ENCODE peak calls at places on chromosome 10, in five cellular contexts. C, L, I, W and K are unnamed samples.

GRCh38 chr10:4481192-4481591 is 344.8 kb upstream of the AKR1E2 start:
- DNase-seq in L (no peak), W (no peak), C (no peak), I (no peak), K (no peak)

GRCh38 chr10:131491195-131491594 is 179.7 kb upstream of the TCERG1L start:
- DNase-seq in I (no peak), C (no peak), W (no peak), L (no peak), K (no peak)

GRCh38 chr10:123926401-123927264 is 35.0 kb upstream of the CPXM2 start:
- DNase-seq in W (peak), C (no peak), L (peak), I (peak), K (peak)

GRCh38 chr10:110408203-110408871 is 89.4 kb upstream of the DUSP5 start:
- DNase-seq in W (no peak), C (no peak), L (peak), I (peak), K (no peak)

GRCh38 chr10:33085313-33085833 is 127.3 kb upstream of the ITGB1 start:
- DNase-seq in L (no peak), I (no peak), C (no peak), W (no peak), K (no peak)

GRCh38 chr10:103543617-103544525 is 50.4 kb downstream of the NEURL1 start:
- DNase-seq in C (no peak), W (no peak), I (no peak), L (no peak), K (no peak)

GRCh38 chr10:49398000-49398861 is 2.3 kb upstream of the DRGX start:
- DNase-seq in W (no peak), L (peak), I (peak), C (peak), K (no peak)

GRCh38 chr10:21661087-21661486 is 127.1 kb downstream of the MLLT10 start:
- DNase-seq in W (no peak), L (no peak), I (no peak), C (no peak), K (no peak)

GRCh38 chr10:51117053-51117660 is 42.9 kb downstream of the PRKG1 start:
- DNase-seq in W (no peak), I (peak), L (no peak), C (no peak), K (no peak)

GRCh38 chr10:43193496-43194080 is 55.3 kb downstream of the CSGALNACT2 start:
- DNase-seq in C (no peak), I (no peak), W (no peak), L (no peak), K (no peak)

GRCh38 chr10:79105164-79105739 is 36.5 kb downstream of the ZMIZ1 start:
- DNase-seq in I (no peak), C (peak), L (no peak), W (no peak), K (no peak)

GRCh38 chr10:77237120-77237519 is 400.5 kb downstream of the KCNMA1 start:
- DNase-seq in L (no peak), C (no peak), I (no peak), W (no peak), K (no peak)

GRCh38 chr10:77233466-77233865 is 404.1 kb downstream of the KCNMA1 start:
- DNase-seq in C (no peak), L (no peak), W (no peak), I (no peak), K (no peak)

GRCh38 chr10:77236700-77237099 is 400.9 kb downstream of the KCNMA1 start:
- DNase-seq in W (no peak), C (no peak), I (peak), L (peak), K (no peak)

GRCh38 chr10:77236029-77236428 is 401.6 kb downstream of the KCNMA1 start:
- DNase-seq in L (no peak), C (no peak), W (no peak), I (no peak), K (no peak)

DNA sequence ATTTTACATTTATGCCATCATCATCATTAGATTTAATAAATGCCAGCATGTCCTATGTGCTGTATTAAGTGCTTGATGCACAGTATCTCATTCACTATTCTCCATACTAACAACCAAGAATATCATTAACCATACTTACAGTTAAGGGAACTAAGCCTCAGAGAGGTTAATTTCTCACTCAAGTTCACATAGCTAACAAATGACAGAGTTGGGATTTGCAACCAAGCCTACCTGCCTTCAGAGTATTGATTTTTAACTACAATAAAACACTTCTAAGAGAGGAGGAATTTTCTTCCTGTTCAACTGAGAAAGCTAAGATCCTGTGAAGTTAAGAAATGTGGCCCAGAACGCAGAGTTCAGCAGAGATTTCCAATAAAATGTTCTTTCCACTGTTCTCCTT is 403.0 kb downstream of the KCNMA1 start:
- DNase-seq in L (no peak), C (no peak), I (no peak), W (no peak), K (no peak)
- H3K27ac ChIP-seq in L (no peak), C (no peak), I (no peak), W (no peak), K (no peak)

GRCh38 chr10:47165168-47165710 is 134.8 kb upstream of the GDF10 start:
- DNase-seq in C (no peak), W (no peak), L (no peak), I (no peak), K (no peak)
- H2AFZ ChIP-seq in C (peak), W (peak), L (peak), I (peak), K (no peak)

DNA sequence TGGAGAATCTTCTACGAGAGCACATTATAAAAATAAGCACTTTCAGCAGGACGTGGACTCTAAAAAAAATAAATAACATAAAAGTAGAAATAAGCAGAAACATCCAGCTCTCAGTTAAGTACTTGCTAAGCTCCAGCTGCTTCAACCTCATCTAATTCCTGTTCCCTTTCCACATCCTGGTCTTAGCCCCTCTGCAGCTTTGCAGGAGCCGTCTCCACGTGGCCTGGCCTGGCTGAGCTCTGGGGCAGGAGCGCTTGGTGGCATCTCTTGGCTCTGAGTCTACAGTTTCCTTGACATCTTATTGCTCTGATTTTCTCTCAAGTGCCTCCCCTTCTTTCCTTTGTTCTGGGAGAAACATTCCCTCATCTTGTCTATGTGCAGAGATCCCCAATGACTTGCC is 62.1 kb downstream of the CHST3 start:
- DNase-seq in C (no peak), L (no peak), W (no peak), I (no peak), K (no peak)
- H3K27ac ChIP-seq in C (no peak), L (no peak), W (no peak), I (no peak), K (no peak)

DNA sequence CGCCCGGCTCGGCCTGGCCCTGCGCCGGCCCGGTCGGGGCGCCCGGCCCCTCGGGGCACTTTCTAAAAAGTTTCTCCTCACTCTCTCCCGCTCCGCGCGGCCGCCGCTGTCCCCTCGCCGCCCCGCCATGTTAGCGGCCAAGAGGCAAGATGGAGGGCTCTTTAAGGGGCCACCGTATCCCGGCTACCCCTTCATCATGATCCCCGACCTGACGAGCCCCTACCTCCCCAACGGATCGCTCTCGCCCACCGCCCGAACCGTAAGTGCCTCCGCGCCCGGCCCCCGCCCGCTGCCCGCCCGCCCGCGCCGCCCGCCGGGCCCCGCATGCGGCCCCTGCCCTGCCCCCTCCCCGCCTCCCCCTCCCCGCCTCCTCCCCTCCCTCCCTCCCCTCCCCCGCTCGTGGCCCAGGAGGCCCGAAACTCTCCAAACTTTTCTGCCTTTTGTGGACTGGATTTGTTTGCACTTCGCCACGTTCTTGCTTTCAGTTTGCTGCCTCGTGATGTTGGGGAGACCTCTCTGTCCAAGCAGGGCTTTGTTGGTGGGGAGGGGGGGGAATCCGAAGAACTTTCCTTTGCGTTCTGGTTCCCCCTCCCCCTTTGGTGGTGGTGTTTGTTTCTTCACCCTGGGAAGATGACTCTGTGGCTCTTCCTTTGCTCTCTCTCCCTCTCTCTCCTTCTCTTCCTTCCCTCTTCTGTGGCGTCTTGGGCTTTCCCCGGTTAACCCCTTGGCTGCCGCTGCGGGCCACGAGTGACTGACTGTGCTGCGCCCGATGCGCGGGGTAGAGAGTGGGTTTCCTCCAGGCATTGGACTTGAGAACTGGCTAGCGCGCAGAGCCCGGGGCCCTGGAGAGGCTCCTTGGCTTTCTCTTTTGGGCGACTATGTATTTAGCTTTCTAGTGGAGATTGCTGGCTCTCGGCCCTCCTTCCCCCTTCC is 1.6 kb downstream of the TCF7L2 start:
- DNase-seq in W (peak), C (peak), L (peak), I (peak), K (peak)
- H2AFZ ChIP-seq in W (peak), C (no peak), L (peak), I (peak), K (peak)

GRCh38 chr10:128526793-128527375 is 400.7 kb upstream of the MKI67 start:
- DNase-seq in L (no peak), C (no peak), W (no peak), I (no peak), K (no peak)
- H3K27ac ChIP-seq in L (no peak), C (no peak), W (no peak), I (no peak), K (no peak)

DNA sequence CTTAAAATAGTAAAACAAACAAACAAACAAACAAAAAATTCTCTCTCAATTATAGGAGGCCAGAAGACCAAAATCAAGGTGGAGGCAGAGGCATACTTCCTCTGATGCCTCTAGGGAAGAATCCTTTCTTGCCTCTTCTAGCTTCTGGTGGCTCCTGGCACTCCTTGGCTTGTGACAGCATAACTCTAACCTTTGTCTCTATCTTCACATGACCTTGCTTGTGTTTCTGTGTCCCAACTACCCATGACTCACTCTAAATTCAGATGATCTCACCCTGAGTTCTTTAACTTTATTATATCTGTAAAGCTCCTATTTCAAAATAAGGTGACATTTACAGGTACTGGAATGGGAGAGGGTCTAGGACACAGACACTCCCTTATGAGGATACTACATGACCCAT is 88.3 kb upstream of the ANTXRL start:
- DNase-seq in W (no peak), L (peak), C (no peak), I (peak), K (no peak)
- H2AFZ ChIP-seq in W (no peak), L (no peak), C (no peak), I (no peak), K (no peak)

GRCh38 chr10:121216295-121216694 is 365.1 kb downstream of the WDR11 start:
- DNase-seq in W (no peak), L (no peak), I (no peak), C (no peak), K (no peak)
- H3K27ac ChIP-seq in W (no peak), L (no peak), I (no peak), C (no peak), K (no peak)